ENCODE peak calls at places on chromosomes 12 and 14, in four cellular contexts. One of them, this sample, is unnamed.

GRCh38 chr12:73731658-73732057 is 806.0 kb upstream of the ATXN7L3B start:
- DNase-seq in GM12864: no peak
- DNase-seq in Calu3: no peak
- DNase-seq in HL-60: no peak
- DNase-seq in this sample: no peak

GRCh38 chr14:35384386-35385041 is 20.0 kb downstream of the NFKBIA start:
- DNase-seq in HL-60: no peak
- DNase-seq in GM12864: no peak
- DNase-seq in Calu3: no peak
- DNase-seq in this sample: no peak

GRCh38 chr14:50025776-50026175 is 90.6 kb downstream of the VCPKMT start:
- DNase-seq in GM12864: no peak
- DNase-seq in Calu3: no peak
- DNase-seq in HL-60: no peak
- DNase-seq in this sample: no peak

GRCh38 chr12:52139579-52140062 is 52.2 kb downstream of the KRT80 start:
- DNase-seq in HL-60: no peak
- DNase-seq in GM12864: no peak
- DNase-seq in Calu3: peak; percentile 73
- DNase-seq in this sample: no peak

GRCh38 chr12:3223601-3224529 is 146.7 kb downstream of the TSPAN9 start:
- DNase-seq in HL-60: no peak
- DNase-seq in GM12864: no peak
- DNase-seq in Calu3: no peak
- DNase-seq in this sample: no peak

GRCh38 chr12:51269174-51270066 is 795 bp downstream of the SMAGP start:
- DNase-seq in Calu3: peak; percentile 69
- DNase-seq in GM12864: no peak
- DNase-seq in HL-60: peak; percentile 23
- DNase-seq in this sample: no peak

GRCh38 chr12:90499793-90500192 is 455.2 kb downstream of the CCER1 start:
- DNase-seq in GM12864: no peak
- DNase-seq in Calu3: no peak
- DNase-seq in HL-60: no peak
- DNase-seq in this sample: no peak

GRCh38 chr12:131046813-131047788 is 93.4 kb downstream of the ADGRD1 start:
- DNase-seq in HL-60: peak; percentile 19
- DNase-seq in GM12864: no peak
- DNase-seq in Calu3: no peak
- DNase-seq in this sample: no peak

GRCh38 chr12:116818341-116818856 is 62.8 kb downstream of the HRK start:
- DNase-seq in HL-60: peak; percentile 34
- DNase-seq in Calu3: no peak
- DNase-seq in GM12864: no peak
- DNase-seq in this sample: no peak

GRCh38 chr14:70018246-70018645 is 139.0 kb downstream of the SMOC1 start:
- DNase-seq in HL-60: no peak
- DNase-seq in GM12864: no peak
- DNase-seq in Calu3: no peak
- DNase-seq in this sample: no peak

GRCh38 chr14:103739793-103740501 is 24.3 kb downstream of the ZFYVE21 start:
- DNase-seq in GM12864: no peak
- DNase-seq in Calu3: no peak
- DNase-seq in HL-60: no peak
- DNase-seq in this sample: no peak

GRCh38 chr12:15050664-15051063 is 77.8 kb downstream of the PDE6H start:
- DNase-seq in HL-60: peak; percentile 12
- DNase-seq in Calu3: no peak
- DNase-seq in GM12864: no peak
- DNase-seq in this sample: no peak

GRCh38 chr14:58977366-58977765 is 211.1 kb upstream of the DAAM1 start:
- DNase-seq in Calu3: no peak
- DNase-seq in GM12864: no peak
- DNase-seq in HL-60: no peak
- DNase-seq in this sample: no peak

This sample was measured in GM12878.